ENCODE peak calls at places on chromosomes 6 and 20, in four cellular contexts. K is GM10248, U is NB4, O is dorsolateral prefrontal cortex. R is an unnamed sample.

GRCh38 chr6:169868458-169868857 is 117.0 kb downstream of the ERMARD start:
- DNase-seq in O (no peak), K (peak; percentile 62), U (peak; percentile 56), R (peak; percentile 68)

GRCh38 chr6:43996614-43997341 is 130.5 kb downstream of the MRPL14 start:
- DNase-seq in K (no peak), U (no peak), O (no peak), R (no peak)

GRCh38 chr20:62955519-62956386 is 3.2 kb downstream of the SLC17A9 start:
- DNase-seq in O (no peak), U (peak; percentile 76), K (no peak), R (no peak)

GRCh38 chr6:84731901-84732300 is 32.5 kb downstream of the TBX18 start:
- DNase-seq in U (no peak), O (no peak), K (no peak), R (no peak)

GRCh38 chr6:102766946-102767345 is 1373.4 kb downstream of the GRIK2 start:
- DNase-seq in U (no peak), O (no peak), K (no peak), R (no peak)

GRCh38 chr20:58237318-58238182 is 9.1 kb upstream of the ANKRD60 start:
- DNase-seq in U (no peak), O (no peak), K (no peak), R (no peak)

GRCh38 chr20:45957021-45957941 is 14.7 kb downstream of the ZNF335 start:
- DNase-seq in U (no peak), O (no peak), K (no peak), R (no peak)

GRCh38 chr6:158332237-158332636 is 20.0 kb downstream of the TULP4 start:
- DNase-seq in U (no peak), O (no peak), K (no peak), R (no peak)

GRCh38 chr6:61755739-61756138 is 530.3 kb downstream of the KHDRBS2 start:
- DNase-seq in O (no peak), U (peak; percentile 6), K (no peak), R (no peak)

GRCh38 chr20:2101057-2101934 is at the start of gene STK35:
- DNase-seq in K (peak; percentile 83), O (no peak), U (peak; percentile 86), R (peak; percentile 86)

GRCh38 chr20:62603021-62603906 is 39.0 kb upstream of the SLCO4A1 start:
- DNase-seq in U (peak; percentile 99), K (peak; percentile 75), O (no peak), R (peak; percentile 76)

GRCh38 chr20:34579191-34579661 is 20.7 kb downstream of the MAP1LC3A start:
- DNase-seq in O (peak; percentile 92), K (no peak), U (peak; percentile 53), R (no peak)
- TF ChIP-seq CTCF in O (peak; percentile 76), K (no peak), U (peak; percentile 24), R (no peak)

DNA sequence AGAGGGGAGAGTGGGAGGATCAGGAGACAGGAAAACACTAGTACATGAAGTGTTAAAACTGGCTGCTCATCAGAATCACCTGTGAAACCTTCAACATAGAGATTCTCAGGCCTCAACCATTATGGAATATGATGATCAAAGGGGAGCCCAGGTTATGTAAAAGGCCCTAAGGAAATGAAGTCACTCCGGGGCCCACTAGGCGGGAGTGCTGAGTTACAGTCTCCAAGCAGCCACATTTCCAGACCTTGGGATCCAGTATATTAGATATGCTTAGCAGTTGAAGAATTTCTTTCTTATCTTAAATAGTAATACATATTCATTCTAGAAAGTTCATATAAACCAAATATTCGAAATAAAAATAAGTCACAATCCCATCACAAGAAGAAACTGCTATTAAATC is 476.3 kb downstream of the PRKN start:
- DNase-seq in O (no peak), K (no peak), U (peak; percentile 4), R (no peak)
- TF ChIP-seq CTCF in O (no peak), K (no peak), U (no peak), R (no peak)

GRCh38 chr20:6767166-6767535 is 335 bp upstream of the BMP2 start:
- DNase-seq in O (peak; percentile 31), K (no peak), U (no peak), R (no peak)
- TF ChIP-seq CTCF in O (no peak), K (no peak), U (no peak), R (no peak)

GRCh38 chr6:105072799-105073199 is 107.0 kb downstream of the POPDC3 start:
- DNase-seq in K (no peak), U (peak; percentile 35), O (no peak), R (no peak)

GRCh38 chr6:105080279-105080678 is 99.5 kb downstream of the POPDC3 start:
- DNase-seq in K (no peak), U (peak; percentile 50), O (no peak), R (no peak)

GRCh38 chr6:105075210-105075609 is 104.6 kb downstream of the POPDC3 start:
- DNase-seq in O (no peak), U (no peak), K (no peak), R (no peak)

DNA sequence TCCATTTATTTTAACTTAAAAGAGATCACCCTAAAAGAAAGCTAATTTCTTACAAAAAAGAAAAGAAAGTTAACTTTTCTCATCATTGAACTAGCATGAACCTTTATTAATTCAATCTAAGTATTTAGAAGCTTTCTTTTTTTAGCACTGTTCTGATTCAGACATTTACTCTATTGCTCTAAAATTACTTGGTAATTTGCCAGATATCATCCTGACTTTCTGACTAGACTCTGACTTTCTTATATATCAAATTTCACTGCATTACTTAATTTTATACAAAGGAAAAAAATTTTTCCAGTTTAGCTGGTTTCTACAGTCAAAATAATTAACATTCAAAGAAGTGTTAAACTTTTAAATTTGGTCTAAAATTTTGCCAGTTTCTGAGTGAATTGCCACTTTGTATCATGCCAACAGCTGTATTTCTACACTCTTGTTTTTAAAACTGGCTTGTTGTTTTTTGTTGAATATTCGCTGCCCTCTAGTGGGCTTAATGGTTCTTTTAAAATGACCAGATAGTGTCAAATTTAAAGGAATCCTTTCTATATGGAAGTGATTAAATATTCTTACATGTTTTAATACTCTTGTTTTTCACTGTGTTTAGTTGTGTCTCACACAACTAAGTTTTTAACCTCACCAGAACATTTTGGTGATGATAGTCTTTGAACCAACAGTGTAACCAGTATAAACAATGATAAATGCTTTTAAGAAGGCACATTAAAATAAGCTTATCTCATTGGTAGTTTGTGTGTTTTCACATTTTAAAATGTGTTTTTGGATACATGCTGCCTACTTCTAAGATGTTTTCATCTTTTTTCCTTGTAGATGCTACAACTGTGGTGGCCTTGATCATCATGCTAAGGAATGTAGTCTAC is 102.0 kb downstream of the POPDC3 start:
- DNase-seq in O (no peak), K (peak; percentile 30), U (peak; percentile 61), R (peak; percentile 40)
- TF ChIP-seq CTCF in O (peak; percentile 75), K (peak; percentile 45), U (peak; percentile 34), R (peak; percentile 38)

DNA sequence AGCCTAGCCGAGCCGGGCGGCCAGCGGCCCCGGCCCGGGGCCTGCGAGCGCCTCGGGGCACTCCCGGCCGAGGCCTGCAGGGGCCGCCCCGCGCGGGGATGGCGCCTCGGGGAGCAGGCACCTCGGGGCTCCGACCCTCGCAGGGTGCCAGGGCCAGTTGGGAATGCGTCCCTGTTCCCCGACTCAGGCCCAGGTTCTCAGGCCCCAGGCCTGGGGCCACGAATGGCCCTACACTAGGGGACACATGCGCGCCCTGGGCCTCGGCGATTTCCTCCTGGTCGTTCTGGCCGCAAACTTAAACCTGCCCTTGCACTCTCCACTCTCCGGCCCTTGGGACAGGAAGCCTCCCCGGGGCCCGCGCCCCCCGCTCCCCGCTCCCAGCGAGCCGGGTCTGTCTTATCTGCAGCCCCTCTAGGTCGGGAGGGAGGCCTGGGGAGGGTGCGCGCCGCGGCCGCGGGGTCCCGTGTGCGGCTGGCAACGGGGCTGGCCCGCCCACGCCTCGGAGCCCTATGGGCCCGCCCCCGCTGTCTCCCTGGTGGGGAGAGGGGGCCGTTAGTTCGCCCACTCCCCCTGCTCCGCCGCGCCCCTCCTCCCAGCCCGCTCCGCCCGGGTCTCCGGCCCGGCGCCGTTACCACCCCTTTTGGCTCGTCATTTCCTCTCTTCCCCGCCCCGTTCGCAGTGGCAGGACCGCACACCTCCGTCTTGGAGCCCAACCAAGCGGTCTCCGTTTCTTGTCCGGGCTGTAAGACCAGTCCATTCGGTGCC is 611 bp downstream of the NFYA start:
- DNase-seq in K (peak; percentile 72), U (peak; percentile 95), O (peak; percentile 53), R (peak; percentile 76)
- TF ChIP-seq CTCF in K (peak; percentile 28), U (no peak), O (no peak), R (peak; percentile 2)

DNA sequence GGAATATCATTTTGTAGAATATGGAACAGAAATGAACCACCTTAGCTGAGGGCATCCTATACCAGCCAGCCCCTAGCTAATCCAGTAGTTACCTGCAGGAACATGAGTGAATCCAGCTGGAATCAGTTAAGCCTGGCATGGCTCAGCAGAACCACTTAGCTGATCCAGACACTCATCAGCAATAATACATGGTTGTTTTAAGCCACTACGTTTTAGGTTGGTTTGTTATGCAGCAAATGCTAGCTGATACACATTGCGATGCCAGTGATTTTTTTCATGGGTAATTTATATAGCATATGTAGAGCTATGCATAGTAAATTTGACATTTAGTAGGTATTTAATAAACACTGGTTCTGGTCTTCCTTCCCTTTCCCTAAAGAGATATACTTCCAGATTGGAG is 201.9 kb upstream of the JAG1 start:
- DNase-seq in K (no peak), U (no peak), O (no peak), R (no peak)
- TF ChIP-seq CTCF in K (no peak), U (no peak), O (no peak), R (no peak)

GRCh38 chr20:48723308-48724264 is 104.2 kb downstream of the PREX1 start:
- DNase-seq in K (no peak), O (peak; percentile 91), U (peak; percentile 70), R (no peak)
- TF ChIP-seq CTCF in K (no peak), O (no peak), U (no peak), R (no peak)